ENCODE peak calls at places on chromosomes 6 and 20, in seven cellular contexts. D is T47D, T is brain microvascular endothelial cell, S is NAMALWA, O is AG08395, X is T-helper 2 cell, P is transverse colon. U is an unnamed sample.
A peak's percentile ranks its signal among the peaks of the same experiment; 100 is the strongest.

GRCh38 chr6:36997811-36998722 is 7.4 kb upstream of the FGD2 start:
- DNase-seq in D (no peak), T (no peak), S (no peak), O (no peak), X (no peak), P (peak; percentile 49), U (peak; percentile 82)

GRCh38 chr6:109979033-109979921 is 1.2 kb downstream of the GPR6 start:
- DNase-seq in D (no peak), T (no peak), S (no peak), O (no peak), X (no peak), P (no peak), U (no peak)

GRCh38 chr6:53432318-53433161 is 83.8 kb upstream of the ELOVL5 start:
- DNase-seq in D (no peak), T (peak; percentile 60), S (no peak), O (peak; percentile 53), X (no peak), P (no peak), U (no peak)

GRCh38 chr6:35611235-35611634 is 77.5 kb downstream of the FKBP5 start:
- DNase-seq in D (no peak), T (peak; percentile 59), S (no peak), O (peak; percentile 45), X (no peak), P (no peak), U (no peak)

GRCh38 chr6:3722211-3722621 is 29.3 kb downstream of the PXDC1 start:
- DNase-seq in D (no peak), T (no peak), S (no peak), O (peak; percentile 43), X (no peak), P (no peak), U (no peak)

GRCh38 chr6:158086054-158086705 is 81.9 kb downstream of the SERAC1 start:
- DNase-seq in D (no peak), T (peak; percentile 58), S (no peak), O (peak; percentile 86), X (no peak), P (no peak), U (no peak)

GRCh38 chr20:56359212-56360132 is 698 bp downstream of the FAM210B start:
- DNase-seq in D (peak; percentile 83), T (peak; percentile 69), S (no peak), O (peak; percentile 67), X (no peak), P (peak; percentile 47), U (peak; percentile 69)

GRCh38 chr20:56626367-56627121 is 2.6 kb upstream of the TFAP2C start:
- DNase-seq in D (peak; percentile 69), T (no peak), S (no peak), O (peak; percentile 50), X (no peak), P (peak; percentile 13), U (no peak)

GRCh38 chr6:111663692-111664564 is 58.2 kb upstream of the TRAF3IP2 start:
- DNase-seq in D (no peak), T (no peak), S (no peak), O (peak; percentile 67), X (no peak), P (no peak), U (no peak)

GRCh38 chr20:45965169-45966002 is 6.6 kb downstream of the ZNF335 start:
- DNase-seq in D (no peak), T (no peak), S (no peak), O (no peak), X (no peak), P (no peak), U (no peak)

GRCh38 chr6:161316531-161316930 is 42.7 kb upstream of the AGPAT4 start:
- DNase-seq in D (no peak), T (no peak), S (no peak), O (no peak), X (no peak), P (no peak), U (no peak)

GRCh38 chr6:23454090-23454998 is 671.7 kb upstream of the NRSN1 start:
- DNase-seq in D (no peak), T (peak; percentile 4), S (no peak), O (peak; percentile 6), X (no peak), P (no peak), U (no peak)

GRCh38 chr20:51286758-51287157 is 255.8 kb downstream of the NFATC2 start:
- DNase-seq in D (no peak), T (no peak), S (no peak), O (no peak), X (no peak), P (no peak), U (no peak)

GRCh38 chr6:142802124-142802523 is 142.9 kb downstream of the HIVEP2 start:
- DNase-seq in D (peak; percentile 2), T (peak; percentile 98), S (no peak), O (peak; percentile 97), X (no peak), P (no peak), U (no peak)

GRCh38 chr20:35297740-35298139 is 5.5 kb upstream of the FAM83C start:
- DNase-seq in D (no peak), T (no peak), S (no peak), O (no peak), X (no peak), P (no peak), U (no peak)

GRCh38 chr6:74971631-74972030 is 234.2 kb downstream of the COL12A1 start:
- DNase-seq in D (no peak), T (no peak), S (no peak), O (peak; percentile 12), X (no peak), P (no peak), U (no peak)

GRCh38 chr6:166714581-166714980 is 87.5 kb upstream of the RPS6KA2 start:
- DNase-seq in D (no peak), T (no peak), S (no peak), O (no peak), X (no peak), P (no peak), U (no peak)

GRCh38 chr6:104326173-104327001 is 533.3 kb downstream of the HACE1 start:
- DNase-seq in D (no peak), T (peak; percentile 39), S (no peak), O (peak; percentile 61), X (no peak), P (no peak), U (no peak)

GRCh38 chr6:148175511-148176188 is 167.0 kb upstream of the SASH1 start:
- DNase-seq in D (no peak), T (no peak), S (no peak), O (no peak), X (no peak), P (no peak), U (no peak)

GRCh38 chr6:91358986-91359385 is 772.1 kb upstream of the MAP3K7 start:
- DNase-seq in D (no peak), T (no peak), S (no peak), O (no peak), X (no peak), P (no peak), U (no peak)

GRCh38 chr20:23120261-23120660 is 34.1 kb upstream of the CD93 start:
- DNase-seq in D (no peak), T (no peak), S (no peak), O (no peak), X (no peak), P (no peak), U (no peak)

GRCh38 chr20:18056174-18057105 is 1.3 kb downstream of the OVOL2 start:
- DNase-seq in D (peak; percentile 27), T (no peak), S (no peak), O (no peak), X (no peak), P (peak; percentile 81), U (no peak)